ENCODE peak calls at places on chromosomes 6 and 20, in seven cellular contexts. R, J, Z, P, C, I and M are unnamed samples.

GRCh38 chr20:58584881-58585752 is 66.0 kb upstream of the STX16 start:
- DNase-seq in R (no peak), J (no peak), Z (no peak), P (no peak), C (no peak), I (no peak), M (no peak)

GRCh38 chr6:163405412-163406309 is 8.9 kb upstream of the QKI start:
- DNase-seq in R (no peak), J (no peak), Z (no peak), P (no peak), C (no peak), I (peak; percentile 50), M (no peak)

GRCh38 chr20:50898475-50898874 is 32.8 kb downstream of the ADNP start:
- DNase-seq in R (no peak), J (no peak), Z (no peak), P (no peak), C (no peak), I (no peak), M (no peak)

GRCh38 chr6:33958208-33958862 is 154.5 kb upstream of the MLN start:
- DNase-seq in R (no peak), J (no peak), Z (peak; percentile 75), P (peak; percentile 50), C (no peak), I (peak; percentile 13), M (no peak)

GRCh38 chr6:144515761-144516160 is 230.6 kb downstream of the UTRN start:
- DNase-seq in R (no peak), J (no peak), Z (no peak), P (no peak), C (no peak), I (no peak), M (no peak)

GRCh38 chr6:93498713-93499112 is 79.4 kb upstream of the EPHA7 start:
- DNase-seq in R (no peak), J (no peak), Z (no peak), P (no peak), C (no peak), I (no peak), M (no peak)

GRCh38 chr20:46512943-46513844 is at the start of gene ZNF334:
- DNase-seq in R (no peak), J (no peak), Z (peak; percentile 88), P (peak; percentile 42), C (peak; percentile 62), I (peak; percentile 69), M (no peak)

GRCh38 chr6:16334671-16335070 is 96.3 kb downstream of the GMPR start:
- DNase-seq in R (no peak), J (no peak), Z (no peak), P (no peak), C (no peak), I (no peak), M (no peak)

GRCh38 chr6:34465551-34466241 is at the start of gene PACSIN1:
- DNase-seq in R (no peak), J (no peak), Z (peak; percentile 73), P (peak; percentile 84), C (no peak), I (no peak), M (no peak)

GRCh38 chr6:157716553-157716952 is 106.5 kb upstream of the SNX9 start:
- DNase-seq in R (no peak), J (no peak), Z (no peak), P (no peak), C (no peak), I (no peak), M (no peak)

GRCh38 chr20:35190556-35190955 is 18.7 kb downstream of the PROCR start:
- DNase-seq in R (no peak), J (no peak), Z (no peak), P (no peak), C (no peak), I (no peak), M (no peak)

GRCh38 chr6:52000064-52000463 is 87.3 kb downstream of the PKHD1 start:
- DNase-seq in R (no peak), J (no peak), Z (no peak), P (no peak), C (no peak), I (no peak), M (no peak)

GRCh38 chr6:51992834-51993233 is 94.6 kb downstream of the PKHD1 start:
- DNase-seq in R (no peak), J (no peak), Z (no peak), P (no peak), C (no peak), I (no peak), M (no peak)

GRCh38 chr6:51995214-51995735 is 92.1 kb downstream of the PKHD1 start:
- DNase-seq in R (no peak), J (no peak), Z (no peak), P (no peak), C (no peak), I (no peak), M (no peak)

DNA sequence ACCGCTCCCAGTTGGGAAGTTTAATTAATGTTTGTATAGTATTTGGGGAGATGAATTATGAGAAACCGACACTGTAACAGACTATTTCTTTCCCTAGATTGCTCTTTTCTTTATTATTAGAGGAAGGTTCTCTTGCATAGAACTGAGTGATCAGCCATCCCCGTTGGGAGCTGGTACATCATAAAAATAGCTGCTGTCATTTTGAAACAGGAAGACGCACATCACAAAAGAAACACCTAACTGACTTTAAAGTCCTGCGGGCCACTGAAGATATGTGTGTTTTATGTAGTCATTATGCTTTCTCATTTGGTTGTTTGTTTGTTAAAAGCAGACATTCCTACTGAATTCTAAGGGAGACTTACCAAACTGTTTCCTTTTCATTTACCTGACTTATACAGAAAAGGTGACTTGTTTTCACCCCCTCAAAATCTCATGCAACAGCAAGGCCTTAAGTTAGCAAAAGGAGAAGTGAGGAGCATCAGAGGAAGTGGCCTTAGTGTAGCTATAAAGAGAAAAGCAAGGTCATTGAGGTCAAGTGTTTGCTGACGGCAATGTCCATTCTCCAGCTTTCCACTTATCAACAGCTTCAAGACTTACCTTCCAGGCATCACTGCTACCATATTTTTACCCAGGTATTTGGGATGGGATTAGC is 91.0 kb downstream of the PKHD1 start:
- DNase-seq in R (peak; percentile 72), J (no peak), Z (no peak), P (no peak), C (no peak), I (no peak), M (no peak)
- TF ChIP-seq SP1 in R (peak; percentile 42), J (no peak), Z (no peak), P (no peak), C (no peak), I (no peak), M (no peak)

GRCh38 chr6:29598348-29598747 is 13.4 kb downstream of the OR2H2 start:
- DNase-seq in R (no peak), J (no peak), Z (no peak), P (no peak), C (no peak), I (no peak), M (no peak)
- TF ChIP-seq SP1 in R (no peak), J (no peak), Z (no peak), P (no peak), C (no peak), I (no peak), M (no peak)

DNA sequence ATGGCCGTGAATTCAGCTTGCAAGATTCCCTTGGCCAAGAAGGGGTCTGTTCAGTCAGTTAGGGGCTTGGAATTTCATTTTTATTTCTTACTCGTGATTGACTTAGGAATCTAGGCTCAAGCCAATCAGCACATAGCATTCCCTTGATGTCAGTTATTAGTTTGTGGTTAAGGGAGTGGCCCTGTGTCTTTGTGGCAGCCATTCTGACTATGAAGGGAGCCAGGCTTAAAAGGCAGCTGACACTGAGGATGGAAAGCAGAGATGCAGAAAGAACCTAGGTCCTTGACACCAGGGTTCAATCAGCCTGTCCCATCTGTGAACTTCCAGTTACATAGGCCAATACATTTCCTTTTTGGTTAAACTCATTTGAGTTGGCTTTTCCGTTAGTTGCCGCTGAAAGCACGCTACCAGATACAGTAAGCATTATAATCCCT is 48.1 kb downstream of the MCUR1 start:
- DNase-seq in R (no peak), J (peak; percentile 29), Z (no peak), P (no peak), C (no peak), I (no peak), M (no peak)
- TF ChIP-seq SP1 in R (no peak), J (no peak), Z (no peak), P (no peak), C (no peak), I (no peak), M (no peak)

GRCh38 chr20:54651252-54651651 is 175.9 kb downstream of the DOK5 start:
- DNase-seq in R (no peak), J (no peak), Z (no peak), P (no peak), C (no peak), I (no peak), M (no peak)
- TF ChIP-seq SP1 in R (no peak), J (no peak), Z (no peak), P (no peak), C (no peak), I (no peak), M (no peak)

GRCh38 chr6:31402324-31403282 is 792 bp upstream of the MICA start:
- DNase-seq in R (no peak), J (no peak), Z (no peak), P (peak; percentile 52), C (no peak), I (no peak), M (no peak)

GRCh38 chr6:31405996-31406395 is 2.6 kb downstream of the MICA start:
- DNase-seq in R (no peak), J (no peak), Z (no peak), P (no peak), C (no peak), I (no peak), M (no peak)

GRCh38 chr6:31403283-31403989 is at the start of gene MICA:
- DNase-seq in R (no peak), J (peak; percentile 79), Z (peak; percentile 94), P (peak; percentile 96), C (peak; percentile 74), I (peak; percentile 91), M (peak; percentile 81)

GRCh38 chr6:31412506-31412905 is 9.1 kb downstream of the MICA start:
- DNase-seq in R (no peak), J (no peak), Z (no peak), P (no peak), C (no peak), I (no peak), M (no peak)

DNA sequence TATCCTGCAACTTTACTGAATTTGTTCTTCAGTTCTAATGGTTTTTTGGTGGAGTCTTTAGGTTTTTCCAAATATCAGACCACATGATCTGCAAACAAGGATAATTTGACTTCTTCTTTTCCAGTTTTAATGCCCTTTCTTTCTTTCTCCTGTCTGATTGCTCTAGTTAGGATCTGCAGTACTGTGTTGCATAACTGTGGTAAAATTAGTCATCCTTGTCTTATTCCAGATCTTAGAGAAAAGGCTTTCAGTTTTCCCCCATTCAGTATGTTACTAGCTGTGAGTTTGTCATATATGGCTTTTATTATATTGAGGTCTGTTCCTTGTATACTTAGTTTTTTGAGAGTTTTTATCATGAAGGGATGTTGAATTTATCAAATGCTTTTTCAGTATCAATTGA is 4.3 kb downstream of the MICA start:
- DNase-seq in R (no peak), J (no peak), Z (no peak), P (no peak), C (no peak), I (no peak), M (no peak)
- TF ChIP-seq SP1 in R (no peak), J (no peak), Z (no peak), P (no peak), C (no peak), I (no peak), M (no peak)

DNA sequence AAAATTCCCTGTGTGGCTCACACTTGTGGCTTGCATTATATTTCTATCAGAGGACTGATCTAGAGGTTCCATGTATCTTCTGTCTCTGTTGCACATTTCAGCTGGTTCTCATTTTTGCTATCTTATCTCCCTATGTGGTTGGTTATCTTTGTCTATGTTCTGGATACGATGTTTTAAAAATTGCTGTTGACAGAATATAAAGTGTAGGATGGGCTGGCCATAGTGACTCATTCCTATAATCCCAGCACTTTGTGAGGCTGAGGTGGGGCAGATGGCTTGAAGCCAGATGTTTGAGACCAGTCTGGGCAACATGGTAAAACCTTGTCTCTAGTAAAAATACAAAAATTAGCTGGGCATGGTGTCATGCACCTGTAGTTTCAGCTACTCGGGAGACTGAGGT is 9.9 kb upstream of the ULBP3 start:
- DNase-seq in R (no peak), J (no peak), Z (no peak), P (peak; percentile 36), C (no peak), I (no peak), M (no peak)
- TF ChIP-seq SP1 in R (no peak), J (no peak), Z (no peak), P (no peak), C (no peak), I (no peak), M (no peak)